ENCODE peak calls at places on chromosome 11, in seven cellular contexts. D is M059J; O is NAMALWA; W is Calu3; R is DMS153; N is body of pancreas; P is stimulated activated CD4-positive, alpha-beta T cell treated with anti-CD3 and anti-CD28 coated beads, TNF-alpha, amount 100 ng/mL, for 48 hours. K is an unnamed sample.

GRCh38 chr11:120632579-120632978 is 121.0 kb downstream of the GRIK4 start:
- DNase-seq in D (no peak), O (peak; percentile 43), W (no peak), R (no peak), N (no peak), P (no peak), K (no peak)

GRCh38 chr11:11992257-11992690 is 16.2 kb downstream of the DKK3 start:
- DNase-seq in D (peak; percentile 80), O (no peak), W (peak; percentile 27), R (no peak), N (no peak), P (no peak), K (no peak)

GRCh38 chr11:44726278-44727113 is at the start of gene TSPAN18:
- DNase-seq in D (no peak), O (peak; percentile 17), W (no peak), R (no peak), N (no peak), P (no peak), K (no peak)

GRCh38 chr11:115910379-115910778 is 406.2 kb upstream of the CADM1 start:
- DNase-seq in D (peak; percentile 23), O (no peak), W (no peak), R (no peak), N (no peak), P (no peak), K (no peak)

GRCh38 chr11:1479678-1480118 is 6.9 kb downstream of the MOB2 start:
- DNase-seq in D (no peak), O (no peak), W (no peak), R (no peak), N (no peak), P (no peak), K (no peak)

GRCh38 chr11:90947930-90948329 is 725.1 kb upstream of the CHORDC1 start:
- DNase-seq in D (no peak), O (no peak), W (no peak), R (no peak), N (no peak), P (no peak), K (no peak)

GRCh38 chr11:1862588-1863351 is 9.9 kb downstream of the LSP1 start:
- DNase-seq in D (peak; percentile 90), O (no peak), W (peak; percentile 32), R (no peak), N (no peak), P (no peak), K (no peak)

GRCh38 chr11:117034901-117035300 is 63.3 kb downstream of the SIK3 start:
- DNase-seq in D (no peak), O (no peak), W (no peak), R (no peak), N (no peak), P (no peak), K (no peak)

GRCh38 chr11:9568854-9569587 is 4.4 kb upstream of the WEE1 start:
- DNase-seq in D (peak; percentile 100), O (peak; percentile 83), W (peak; percentile 74), R (peak; percentile 81), N (peak; percentile 87), P (no peak), K (peak; percentile 82)

GRCh38 chr11:17490232-17490631 is 13.6 kb upstream of the ABCC8 start:
- DNase-seq in D (no peak), O (no peak), W (no peak), R (no peak), N (no peak), P (no peak), K (no peak)

GRCh38 chr11:69670158-69670845 is 4.9 kb downstream of the LTO1 start:
- DNase-seq in D (peak; percentile 64), O (peak; percentile 76), W (peak; percentile 86), R (peak; percentile 69), N (peak; percentile 82), P (peak; percentile 35), K (peak; percentile 81)